ENCODE peak calls at places on chromosomes 3 and 15, in eight cellular contexts. K is tibial nerve, F is lower leg skin, Z is ovary, L is uterus, A is stomach, G is HepG2, M is body of pancreas. W is an unnamed sample.

GRCh38 chr3:945738-946137 is 147.1 kb upstream of the CNTN6 start:
- DNase-seq in A (no peak), F (no peak), K (no peak), L (no peak), Z (no peak), G (no peak), M (no peak), W (no peak)

GRCh38 chr15:73495171-73495570 is 52.2 kb downstream of the REC114 start:
- DNase-seq in K (no peak), M (no peak), A (no peak), L (no peak), Z (no peak), G (no peak), F (no peak), W (no peak)

GRCh38 chr3:128395500-128396125 is 71.1 kb downstream of the DNAJB8 start:
- DNase-seq in Z (peak), L (peak), A (no peak), K (peak), M (peak), G (no peak), F (no peak), W (no peak)

GRCh38 chr3:53350652-53351051 is 3.3 kb upstream of the DCP1A start:
- DNase-seq in Z (no peak), K (no peak), A (no peak), L (no peak), F (no peak), M (peak), G (peak), W (no peak)

GRCh38 chr3:38349684-38350359 is 3.2 kb downstream of the XYLB start:
- DNase-seq in Z (no peak), M (no peak), A (no peak), L (no peak), G (no peak), K (no peak), F (no peak), W (no peak)

GRCh38 chr3:112894258-112894657 is 47.6 kb upstream of the CD200R1L start:
- DNase-seq in A (no peak), F (no peak), K (no peak), G (no peak), L (no peak), Z (no peak), M (no peak), W (no peak)

GRCh38 chr3:17218587-17218986 is 333.8 kb downstream of the PLCL2 start:
- DNase-seq in M (no peak), K (no peak), F (no peak), A (no peak), G (no peak), Z (no peak), L (no peak), W (no peak)

GRCh38 chr3:157204431-157204830 is 44.5 kb upstream of the CCNL1 start:
- DNase-seq in G (no peak), Z (no peak), M (no peak), A (no peak), L (no peak), K (no peak), F (no peak), W (no peak)

GRCh38 chr15:58080398-58080797 is 14.9 kb upstream of the ALDH1A2 start:
- DNase-seq in F (no peak), G (no peak), K (no peak), Z (no peak), A (no peak), L (no peak), M (no peak), W (no peak)

GRCh38 chr3:54954019-54954418 is 26.2 kb upstream of the LRTM1 start:
- DNase-seq in F (no peak), K (no peak), Z (no peak), A (no peak), G (no peak), L (no peak), M (peak), W (no peak)

GRCh38 chr3:186705882-186706780 is 11.0 kb upstream of the KNG1 start:
- DNase-seq in L (no peak), Z (no peak), M (no peak), K (no peak), F (no peak), G (no peak), A (no peak), W (no peak)

GRCh38 chr3:38647217-38647970 is 2.1 kb downstream of the SCN5A start:
- DNase-seq in L (no peak), M (no peak), G (no peak), K (no peak), Z (no peak), A (no peak), F (no peak), W (no peak)

GRCh38 chr15:38558714-38559059 is 5.9 kb downstream of the RASGRP1 start:
- DNase-seq in G (no peak), K (no peak), Z (no peak), A (no peak), L (no peak), F (no peak), M (no peak), W (no peak)

GRCh38 chr15:40290540-40291087 is 7.8 kb upstream of the ANKRD63 start:
- DNase-seq in K (no peak), Z (no peak), G (no peak), A (no peak), F (no peak), M (no peak), L (no peak), W (no peak)

GRCh38 chr3:194514626-194515025 is 27.8 kb upstream of the ATP13A3 start:
- DNase-seq in K (no peak), A (no peak), Z (no peak), L (no peak), F (no peak), M (no peak), G (no peak), W (no peak)

GRCh38 chr15:82571722-82572222 is 31.5 kb upstream of the RPS17 start:
- DNase-seq in G (no peak), L (peak), A (peak), M (peak), Z (peak), F (peak), K (peak), W (no peak)

GRCh38 chr15:40510201-40510600 is 39.4 kb downstream of the CHST14 start:
- DNase-seq in A (no peak), L (no peak), G (no peak), Z (no peak), M (no peak), F (no peak), K (no peak), W (no peak)

GRCh38 chr15:41105348-41106334 is 10.4 kb downstream of the INO80 start:
- DNase-seq in F (no peak), L (no peak), M (no peak), A (peak), Z (no peak), G (no peak), K (no peak), W (no peak)

GRCh38 chr3:196941846-196942225 is 492 bp downstream of the NCBP2 start:
- DNase-seq in L (no peak), A (peak), K (no peak), G (no peak), Z (no peak), M (peak), F (peak), W (no peak)

GRCh38 chr3:155908086-155908485 is 37.6 kb downstream of the GMPS start:
- DNase-seq in F (no peak), M (no peak), A (no peak), K (no peak), L (no peak), Z (no peak), G (no peak), W (no peak)

GRCh38 chr3:30934208-30934550 is 39.7 kb upstream of the GADL1 start:
- DNase-seq in Z (peak), L (no peak), A (no peak), F (no peak), M (peak), G (peak), K (no peak), W (no peak)

GRCh38 chr3:30539772-30540171 is 66.6 kb upstream of the TGFBR2 start:
- DNase-seq in L (no peak), A (no peak), K (no peak), G (no peak), Z (no peak), M (no peak), F (no peak), W (no peak)

GRCh38 chr3:138945646-138946553 is 1.0 kb downstream of the FOXL2 start:
- DNase-seq in Z (peak), A (peak), G (no peak), F (no peak), M (peak), K (no peak), L (no peak), W (no peak)

DNA sequence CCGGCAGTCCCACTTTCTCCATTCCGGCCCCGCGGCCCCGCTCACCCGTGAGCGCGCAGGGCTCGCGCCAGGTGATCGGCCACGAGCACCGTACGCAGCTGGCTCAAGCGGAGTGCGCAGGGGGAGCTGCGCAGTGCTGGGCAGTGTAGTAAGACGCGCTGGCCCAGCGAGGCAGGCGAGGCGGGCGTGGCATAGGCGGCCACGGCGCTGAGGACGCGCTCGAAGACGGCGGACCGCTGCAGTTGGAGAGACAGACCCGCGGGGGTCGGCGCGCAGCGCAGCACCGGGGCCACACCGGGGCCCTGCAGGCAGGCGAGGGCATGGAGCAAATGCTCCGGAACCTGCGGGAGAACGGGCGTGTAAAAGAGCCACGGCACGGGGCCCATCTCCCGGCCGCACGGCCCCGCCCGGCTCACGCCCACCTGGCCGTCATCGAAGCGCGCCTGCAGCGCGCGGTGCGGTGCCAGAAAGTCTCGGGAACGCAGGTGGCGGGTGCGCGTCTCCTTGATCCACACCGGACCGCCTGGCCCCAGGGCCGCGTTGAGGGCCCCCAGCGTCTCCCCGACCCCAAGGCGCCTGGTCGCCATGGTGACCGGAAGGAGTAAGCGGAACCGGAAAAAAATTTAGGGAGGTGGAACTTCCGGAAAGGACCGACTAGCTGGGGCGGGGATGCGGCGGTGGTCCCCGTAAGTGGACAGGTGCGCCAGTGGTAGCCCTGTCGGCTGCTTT is at the start of gene DALRD3:
- DNase-seq in M (peak), L (peak), K (peak), A (peak), F (no peak), G (peak), Z (peak), W (no peak)
- TF ChIP-seq POLR2A in M (peak), L (peak), K (peak), A (no peak), F (peak), G (no peak), Z (peak), W (no peak)

GRCh38 chr3:177465243-177465642 is 268.0 kb upstream of the TBL1XR1 start:
- DNase-seq in A (peak), L (peak), G (no peak), Z (no peak), F (peak), M (no peak), K (peak), W (no peak)

GRCh38 chr3:177467268-177467985 is 270.1 kb upstream of the TBL1XR1 start:
- DNase-seq in G (no peak), L (no peak), M (no peak), Z (no peak), F (no peak), K (no peak), A (no peak), W (no peak)

GRCh38 chr3:177463863-177464262 is 266.6 kb upstream of the TBL1XR1 start:
- DNase-seq in K (no peak), Z (no peak), F (no peak), M (no peak), A (no peak), G (no peak), L (no peak), W (no peak)

GRCh38 chr3:177466076-177466475 is 268.8 kb upstream of the TBL1XR1 start:
- DNase-seq in L (no peak), Z (no peak), A (no peak), K (no peak), F (no peak), G (no peak), M (no peak), W (no peak)

GRCh38 chr3:177464392-177465225 is 267.3 kb upstream of the TBL1XR1 start:
- DNase-seq in A (no peak), G (no peak), Z (no peak), F (no peak), M (no peak), K (no peak), L (no peak), W (no peak)
- H3K4me3 ChIP-seq in A (no peak), G (no peak), Z (no peak), F (no peak), M (no peak), K (no peak), L (no peak), W (no peak)

GRCh38 chr3:119676771-119677640 is at the start of gene COX17:
- DNase-seq in F (peak), A (peak), Z (peak), M (peak), L (peak), K (peak), G (peak), W (peak)
- TF ChIP-seq POLR2A in F (no peak), A (peak), Z (peak), M (peak), L (no peak), K (peak), G (peak), W (peak)

GRCh38 chr15:36156855-36157521 is 422.4 kb upstream of the CDIN1 start:
- DNase-seq in G (peak), A (no peak), M (peak), K (peak), L (peak), Z (no peak), F (peak), W (no peak)

GRCh38 chr15:36161781-36162212 is 417.6 kb upstream of the CDIN1 start:
- DNase-seq in M (peak), A (no peak), F (peak), Z (peak), G (no peak), L (no peak), K (peak), W (no peak)

DNA sequence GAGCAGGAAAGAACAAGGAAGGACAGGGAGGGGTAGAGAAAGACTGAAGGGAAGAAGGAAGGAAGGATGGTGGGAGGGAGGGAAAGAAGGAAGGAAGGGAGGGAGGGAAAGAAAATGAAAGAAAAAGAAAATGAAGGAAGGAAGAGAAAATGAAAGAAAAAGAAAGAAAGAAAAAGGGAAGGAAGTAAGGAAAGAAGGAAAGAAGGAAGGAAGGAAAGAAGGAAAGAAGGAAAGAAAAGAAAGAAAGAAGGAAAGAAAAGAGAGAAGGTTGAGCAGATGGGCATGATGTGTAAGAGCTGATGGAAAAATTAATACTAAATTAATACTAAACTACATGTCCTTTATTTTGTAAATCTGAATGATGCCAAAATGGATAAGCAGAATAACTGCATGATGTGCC is 418.3 kb upstream of the CDIN1 start:
- DNase-seq in K (no peak), M (no peak), Z (no peak), F (no peak), L (no peak), G (no peak), A (no peak), W (no peak)
- H3K4me3 ChIP-seq in K (no peak), M (no peak), Z (no peak), F (no peak), L (no peak), G (no peak), A (no peak), W (no peak)

GRCh38 chr15:80697316-80697715 is 2.2 kb downstream of the ABHD17C start:
- DNase-seq in M (no peak), L (no peak), K (no peak), G (no peak), F (no peak), A (no peak), Z (no peak), W (no peak)

GRCh38 chr15:80694624-80695098 is 449 bp upstream of the ABHD17C start:
- DNase-seq in M (peak), A (no peak), G (no peak), F (no peak), K (no peak), Z (peak), L (peak), W (no peak)

GRCh38 chr15:80695099-80695910 is at the start of gene ABHD17C:
- DNase-seq in G (peak), A (peak), K (peak), Z (peak), F (peak), M (peak), L (peak), W (no peak)

GRCh38 chr15:80693682-80694623 is 1.2 kb upstream of the ABHD17C start:
- DNase-seq in A (peak), K (no peak), F (no peak), M (peak), Z (no peak), L (no peak), G (no peak), W (no peak)

GRCh38 chr15:80695911-80696651 is 971 bp downstream of the ABHD17C start:
- DNase-seq in Z (peak), F (no peak), L (peak), K (no peak), M (peak), A (peak), G (peak), W (no peak)
- TF ChIP-seq POLR2A in Z (no peak), F (no peak), L (no peak), K (no peak), M (peak), A (no peak), G (no peak), W (no peak)

GRCh38 chr3:178370387-178370786 is 165.8 kb upstream of the KCNMB2 start:
- DNase-seq in L (no peak), K (no peak), G (no peak), M (no peak), Z (no peak), A (no peak), F (no peak), W (no peak)

GRCh38 chr3:178369006-178369405 is 167.2 kb upstream of the KCNMB2 start:
- DNase-seq in F (no peak), L (no peak), G (no peak), Z (no peak), M (no peak), K (no peak), A (no peak), W (no peak)

GRCh38 chr3:178369811-178370210 is 166.4 kb upstream of the KCNMB2 start:
- DNase-seq in L (no peak), K (no peak), Z (no peak), G (no peak), A (no peak), F (no peak), M (no peak), W (no peak)

GRCh38 chr3:178367817-178368617 is 168.2 kb upstream of the KCNMB2 start:
- DNase-seq in L (no peak), Z (no peak), G (no peak), K (no peak), F (no peak), A (no peak), M (peak), W (no peak)
- H3K4me3 ChIP-seq in L (no peak), Z (no peak), G (no peak), K (no peak), F (no peak), A (no peak), M (no peak), W (no peak)

DNA sequence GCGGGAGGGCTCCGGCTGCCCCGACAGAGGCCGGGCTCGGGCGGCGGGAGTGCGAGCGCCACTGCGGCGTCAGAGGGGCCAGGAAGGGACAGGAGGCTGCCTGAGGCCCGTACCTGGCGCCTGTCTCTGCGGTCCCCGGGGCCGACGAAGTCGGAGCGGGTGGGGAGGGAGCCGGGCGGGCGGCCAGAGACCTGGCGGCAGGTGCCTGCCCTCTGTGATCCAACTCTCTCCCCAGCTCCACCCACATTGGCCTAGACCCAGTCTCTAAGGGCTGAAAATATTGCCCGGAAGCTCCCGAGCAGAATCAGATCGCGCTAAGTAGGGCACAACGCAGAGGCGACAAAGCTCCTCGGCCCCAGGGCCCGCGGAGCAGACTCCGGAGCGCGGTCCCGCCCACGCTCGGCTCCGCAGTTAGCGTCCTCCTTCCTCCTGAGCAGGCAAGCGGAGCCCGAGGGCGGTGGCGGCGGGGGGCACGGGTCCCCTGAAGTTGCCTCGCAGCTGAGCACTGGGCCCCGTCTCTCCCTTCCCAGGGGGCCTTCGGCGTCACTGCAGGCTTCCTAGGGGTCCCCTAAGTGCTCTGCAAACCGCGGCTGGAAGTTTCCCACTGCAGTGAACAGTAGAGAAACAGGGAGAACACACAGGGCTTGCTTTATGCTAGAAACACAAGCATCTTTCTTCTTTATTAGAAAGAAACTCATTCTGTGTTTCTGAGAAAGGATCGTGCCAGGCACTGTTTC is at the start of gene MAN2A2:
- DNase-seq in M (peak), K (no peak), L (peak), F (no peak), Z (no peak), A (peak), G (peak), W (no peak)
- TF ChIP-seq POLR2A in M (peak), K (no peak), L (no peak), F (no peak), Z (no peak), A (no peak), G (no peak), W (peak)

GRCh38 chr15:70099167-70099965 is 1.6 kb upstream of the TLE3 start:
- DNase-seq in G (peak), F (peak), Z (peak), K (peak), A (peak), M (peak), L (peak), W (peak)

GRCh38 chr15:70100495-70101331 is 3.0 kb upstream of the TLE3 start:
- DNase-seq in L (peak), M (peak), K (no peak), F (no peak), A (peak), G (peak), Z (peak), W (no peak)

GRCh38 chr15:70102827-70103226 is 5.1 kb upstream of the TLE3 start:
- DNase-seq in L (no peak), G (no peak), F (no peak), Z (no peak), K (no peak), A (no peak), M (no peak), W (no peak)

GRCh38 chr15:70099966-70100494 is 2.3 kb upstream of the TLE3 start:
- DNase-seq in F (no peak), L (no peak), G (no peak), A (no peak), M (peak), Z (no peak), K (no peak), W (no peak)

GRCh38 chr15:70101459-70102113 is 3.9 kb upstream of the TLE3 start:
- DNase-seq in M (peak), K (peak), L (peak), A (peak), Z (peak), G (peak), F (no peak), W (no peak)
- H3K4me3 ChIP-seq in M (no peak), K (peak), L (no peak), A (peak), Z (no peak), G (no peak), F (no peak), W (peak)

W was measured in esophagus squamous epithelium.